ENCODE peak calls at places on chromosomes 16 and 17, in five cellular contexts. D, H, O, P and C are unnamed samples.

GRCh38 chr17:30351730-30352129 is 17.9 kb upstream of the TMIGD1 start:
- DNase-seq in D (no peak), H (no peak), O (no peak), P (no peak), C (no peak)

GRCh38 chr16:70800306-70800705 is 652 bp downstream of the VAC14 start:
- DNase-seq in D (no peak), H (no peak), O (no peak), P (no peak), C (no peak)

GRCh38 chr17:63426917-63427308 is 19.2 kb downstream of the CYB561 start:
- DNase-seq in D (no peak), H (no peak), O (no peak), P (no peak), C (no peak)

GRCh38 chr17:82031303-82031884 is at the start of gene RAC3:
- DNase-seq in D (no peak), H (peak), O (peak), P (peak), C (no peak)

GRCh38 chr16:55730115-55730514 is 74.3 kb downstream of the SLC6A2 start:
- DNase-seq in D (no peak), H (no peak), O (no peak), P (no peak), C (no peak)

GRCh38 chr16:70295634-70296033 is 3.4 kb upstream of the DDX19B start:
- DNase-seq in D (no peak), H (no peak), O (no peak), P (no peak), C (no peak)

GRCh38 chr17:32099686-32100085 is 42.6 kb upstream of the RHOT1 start:
- DNase-seq in D (no peak), H (no peak), O (no peak), P (no peak), C (no peak)

GRCh38 chr17:81422776-81423697 is 27.8 kb downstream of the BAHCC1 start:
- DNase-seq in D (peak), H (peak), O (no peak), P (no peak), C (peak)

GRCh38 chr16:67022531-67023214 is 6.3 kb upstream of the CBFB start:
- DNase-seq in D (no peak), H (peak), O (no peak), P (no peak), C (no peak)

GRCh38 chr17:2111691-2112090 is 56.8 kb downstream of the HIC1 start:
- DNase-seq in D (no peak), H (peak), O (no peak), P (no peak), C (no peak)

GRCh38 chr17:64278614-64279013 is 15.6 kb upstream of the TEX2 start:
- DNase-seq in D (no peak), H (peak), O (no peak), P (no peak), C (no peak)

GRCh38 chr17:46013502-46014165 is 14.6 kb downstream of the STH start:
- DNase-seq in D (no peak), H (peak), O (no peak), P (no peak), C (no peak)

GRCh38 chr16:56409195-56409594 is 16.1 kb downstream of the AMFR start:
- DNase-seq in D (no peak), H (peak), O (no peak), P (no peak), C (no peak)

GRCh38 chr17:76550712-76551615 is 11.1 kb downstream of the PRCD start:
- DNase-seq in D (no peak), H (peak), O (no peak), P (no peak), C (no peak)

GRCh38 chr16:19883296-19883951 is 1.2 kb downstream of the GPRC5B start:
- DNase-seq in D (peak), H (peak), O (no peak), P (peak), C (no peak)

GRCh38 chr17:42554250-42555121 is 1.8 kb downstream of the HSD17B1 start:
- DNase-seq in D (peak), H (peak), O (peak), P (peak), C (no peak)

GRCh38 chr16:58025351-58026138 is at the start of gene MMP15:
- DNase-seq in D (peak), H (peak), O (peak), P (peak), C (no peak)

GRCh38 chr16:79994413-79994812 is 393.9 kb upstream of the MAF start:
- DNase-seq in D (no peak), H (no peak), O (no peak), P (no peak), C (no peak)

GRCh38 chr16:30637952-30638351 is 12.8 kb upstream of the PRR14 start:
- DNase-seq in D (no peak), H (peak), O (peak), P (no peak), C (no peak)

GRCh38 chr17:75645501-75645888 is 12.3 kb downstream of the SMIM5 start:
- DNase-seq in D (no peak), H (peak), O (no peak), P (no peak), C (peak)

GRCh38 chr17:64020068-64020766 is at the start of gene ICAM2:
- DNase-seq in D (peak), H (no peak), O (no peak), P (no peak), C (no peak)

GRCh38 chr16:4028144-4028543 is 88.1 kb downstream of the ADCY9 start:
- DNase-seq in D (no peak), H (no peak), O (no peak), P (no peak), C (no peak)

GRCh38 chr17:64638552-64639198 is 23.4 kb downstream of the SMURF2 start:
- DNase-seq in D (no peak), H (peak), O (no peak), P (no peak), C (no peak)

GRCh38 chr17:52145496-52145895 is 13.0 kb downstream of the CA10 start:
- DNase-seq in D (no peak), H (peak), O (no peak), P (no peak), C (no peak)

GRCh38 chr17:2697611-2698162 is 13.9 kb downstream of the CLUH start:
- DNase-seq in D (no peak), H (no peak), O (no peak), P (peak), C (no peak)

GRCh38 chr17:58060596-58061191 is 22.5 kb upstream of the DYNLL2 start:
- DNase-seq in D (no peak), H (peak), O (no peak), P (no peak), C (no peak)

GRCh38 chr16:1338119-1338730 is 4.8 kb downstream of the BAIAP3 start:
- DNase-seq in D (no peak), H (no peak), O (no peak), P (peak), C (no peak)

GRCh38 chr16:53089434-53090270 is 34.9 kb downstream of the CHD9 start:
- DNase-seq in D (no peak), H (peak), O (no peak), P (no peak), C (no peak)

GRCh38 chr16:75262104-75262799 is 10.8 kb upstream of the BCAR1 start:
- DNase-seq in D (peak), H (peak), O (no peak), P (no peak), C (no peak)

GRCh38 chr16:89823087-89823823 is 5.0 kb upstream of the SPIRE2 start:
- DNase-seq in D (no peak), H (no peak), O (no peak), P (no peak), C (no peak)